ENCODE peak calls at places on chromosomes 11 and 22, in six cellular contexts. F, C, V, O, U and S are unnamed samples. For H3K4me1, the result is how much of the 10 kb centered on the place peaks cover.

GRCh38 chr22:47811971-47812370 is 1049.5 kb downstream of the TBC1D22A start:
- DNase-seq in U (no peak), C (no peak), V (no peak), F (no peak), O (no peak), S (no peak)

GRCh38 chr11:94128746-94129504 is at the start of gene PANX1:
- DNase-seq in O (peak), V (peak), F (peak), C (peak), U (peak), S (peak)

GRCh38 chr22:27512283-27512761 is 289.2 kb downstream of the MN1 start:
- DNase-seq in U (peak), V (peak), F (peak), C (peak), O (peak), S (peak)

GRCh38 chr11:57778318-57779037 is 16.9 kb downstream of the CTNND1 start:
- DNase-seq in V (peak), O (peak), C (peak), F (peak), U (peak), S (peak)

GRCh38 chr22:36911887-36912661 is 1.4 kb upstream of the CSF2RB start:
- DNase-seq in U (no peak), F (no peak), V (no peak), O (no peak), C (no peak), S (no peak)

GRCh38 chr11:65456418-65456817 is 33.8 kb downstream of the NEAT1 start:
- DNase-seq in C (no peak), V (no peak), F (no peak), U (no peak), O (no peak), S (no peak)

GRCh38 chr11:124717786-124718634 is 21.7 kb upstream of the NRGN start:
- DNase-seq in C (peak), O (no peak), F (no peak), V (peak), U (no peak), S (no peak)

GRCh38 chr11:100438366-100438765 is 248.7 kb upstream of the ARHGAP42 start:
- DNase-seq in U (no peak), C (no peak), O (no peak), V (no peak), F (no peak), S (no peak)

GRCh38 chr11:131457163-131457562 is 86.7 kb downstream of the NTM start:
- DNase-seq in O (no peak), V (no peak), F (no peak), C (no peak), U (no peak), S (no peak)

GRCh38 chr11:120068114-120068573 is 69.8 kb downstream of the TRIM29 start:
- DNase-seq in F (no peak), O (no peak), C (no peak), V (peak), U (no peak), S (no peak)

GRCh38 chr22:31272522-31273446 is 19.5 kb downstream of the PIK3IP1 start:
- DNase-seq in V (peak), U (no peak), O (peak), C (no peak), F (peak), S (peak)

GRCh38 chr11:33634291-33634834 is 66.3 kb downstream of the C11orf91 start:
- DNase-seq in O (no peak), V (peak), F (no peak), U (no peak), C (no peak), S (no peak)

GRCh38 chr22:44697423-44698179 is 4.4 kb upstream of the PRR5 start:
- DNase-seq in C (peak), V (peak), U (peak), F (no peak), O (peak), S (peak)

DNA sequence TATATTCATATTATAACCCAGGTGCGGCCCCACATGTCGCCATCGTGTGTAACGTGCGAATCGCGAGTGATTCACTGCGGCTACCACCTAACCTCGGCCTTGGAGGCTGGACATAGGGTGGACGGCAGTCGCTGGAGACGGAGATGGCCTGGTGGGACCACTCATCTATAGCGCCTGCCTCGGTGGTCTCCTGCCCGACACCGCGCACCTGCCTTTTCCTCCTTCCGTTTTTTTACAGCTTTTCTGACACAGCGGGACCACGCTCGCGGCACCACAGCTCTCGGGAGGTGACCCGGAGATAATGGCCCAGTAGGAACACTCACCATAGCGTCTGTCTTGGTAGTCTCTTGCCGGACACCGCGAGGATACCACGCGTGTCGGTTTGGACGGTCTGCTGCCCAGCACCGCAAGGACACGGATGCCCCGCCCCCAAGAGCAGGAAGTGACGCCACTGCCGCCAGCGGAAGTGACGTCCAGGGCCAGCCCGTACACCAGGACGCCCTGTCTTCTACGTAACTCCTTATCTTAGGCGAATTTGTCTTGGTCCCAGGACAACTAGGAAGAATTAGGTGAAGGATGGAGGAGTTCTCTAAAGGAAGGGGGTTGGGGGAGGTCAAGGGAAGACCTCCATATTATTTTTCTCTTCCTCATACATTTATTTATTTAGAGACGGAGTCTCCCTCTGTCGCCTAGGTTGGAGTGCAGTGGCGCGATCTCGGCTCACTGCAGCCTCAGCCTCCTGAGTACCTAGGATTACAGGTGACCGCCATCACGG is 6.4 kb downstream of the SNU13 start:
- DNase-seq in F (peak), C (peak), O (peak), U (peak), V (peak), S (peak)
- TF ChIP-seq POLR2A in F (peak), C (peak), O (peak), U (peak), V (peak), S (peak)

GRCh38 chr11:126415669-126416420 is 60.4 kb downstream of the ST3GAL4 start:
- DNase-seq in C (peak), U (no peak), F (no peak), V (no peak), O (peak), S (peak)
- H3K4me1 ChIP-seq in C (under half), U (under half), F (under half), V (under half), O (half or more), S (under half)

GRCh38 chr11:58784995-58785394 is 53.3 kb upstream of the GLYAT start:
- DNase-seq in C (no peak), O (no peak), V (no peak), U (no peak), F (no peak), S (no peak)
- TF ChIP-seq CTCF in C (no peak), O (no peak), V (no peak), U (peak), F (no peak), S (no peak)

DNA sequence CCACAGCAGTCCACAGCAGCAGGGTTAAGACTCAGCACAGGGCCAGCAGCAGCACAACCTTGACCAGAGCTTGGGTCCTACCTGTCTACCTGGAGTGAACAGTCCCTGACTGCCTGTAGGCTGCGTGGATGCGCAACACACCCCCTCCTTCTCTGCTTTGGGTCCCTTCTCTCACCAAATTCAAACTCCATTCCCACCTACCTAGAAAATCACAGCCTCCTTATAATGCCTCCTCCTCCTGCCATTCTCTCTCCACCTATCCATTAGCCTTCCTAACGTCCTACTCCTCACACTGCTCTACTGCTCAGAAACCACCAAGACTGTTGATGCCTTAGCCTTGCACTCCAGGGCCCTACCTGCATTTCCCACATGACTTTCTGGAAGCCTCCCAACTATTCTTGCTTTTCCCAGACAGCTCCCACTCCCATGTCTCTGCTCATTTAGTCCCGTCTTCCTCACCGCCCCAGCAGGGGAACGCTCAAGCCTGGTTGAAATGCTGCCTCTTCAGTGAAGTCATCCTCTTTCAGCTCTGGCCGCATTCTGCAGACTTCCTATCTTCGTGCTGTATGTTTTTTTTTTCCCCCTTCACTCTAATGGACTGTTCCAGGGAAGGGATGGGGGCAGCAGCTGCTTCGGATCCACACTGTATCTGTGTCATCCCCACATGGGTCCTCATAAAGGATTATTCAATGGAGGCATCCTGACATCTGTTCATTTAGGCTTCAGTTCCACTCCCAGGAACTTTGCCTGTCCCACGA is 3.3 kb downstream of the IL18BP start:
- DNase-seq in C (no peak), F (no peak), O (no peak), V (no peak), U (no peak), S (no peak)
- TF ChIP-seq POLR2A in C (no peak), F (no peak), O (no peak), V (no peak), U (no peak), S (no peak)

GRCh38 chr11:63868399-63869064 is 29.6 kb downstream of the MARK2 start:
- DNase-seq in V (no peak), O (no peak), U (no peak), F (no peak), C (no peak), S (no peak)

GRCh38 chr11:63869686-63870085 is 30.8 kb downstream of the MARK2 start:
- DNase-seq in F (no peak), U (no peak), O (no peak), C (no peak), V (no peak), S (no peak)

GRCh38 chr11:63867511-63867910 is 28.6 kb downstream of the MARK2 start:
- DNase-seq in O (no peak), U (no peak), F (no peak), V (no peak), C (no peak), S (no peak)

GRCh38 chr11:63870351-63871197 is 31.7 kb downstream of the MARK2 start:
- DNase-seq in F (no peak), O (no peak), U (no peak), V (peak), C (no peak), S (no peak)

DNA sequence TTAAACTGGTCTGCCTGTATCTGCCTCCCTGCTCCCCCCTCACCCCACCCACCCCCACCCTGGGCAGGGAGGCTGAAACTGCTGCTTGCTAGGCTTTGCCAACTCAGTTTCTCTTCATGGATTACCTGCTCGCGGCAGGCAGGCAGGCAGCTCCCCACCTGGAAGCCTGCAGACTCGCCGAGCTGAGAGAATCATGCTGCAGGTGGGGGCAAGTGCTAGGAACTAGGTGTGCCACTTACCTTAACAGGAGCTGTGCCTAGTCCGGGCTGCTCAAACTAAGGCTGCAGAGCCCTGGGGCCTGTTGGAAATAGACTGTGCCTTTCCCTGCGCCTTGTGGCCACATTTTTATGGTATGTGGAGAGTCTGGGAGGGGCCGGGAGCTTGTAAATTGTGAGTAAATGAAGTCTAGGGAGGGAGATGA is 30.3 kb downstream of the MARK2 start:
- DNase-seq in V (no peak), O (no peak), F (no peak), C (no peak), U (no peak), S (no peak)
- H3K4me1 ChIP-seq in V (under half), O (half or more), F (half or more), C (under half), U (under half), S (half or more)